ENCODE peak calls at places on chromosomes 16 and 17, in six cellular contexts. N is CD8-positive, alpha-beta T cell; A is AG10803; B is fibroblast of mammary gland; E is tibial artery; I is glutamatergic neuron. J is an unnamed sample.

GRCh38 chr17:66365903-66366302 is 63.5 kb downstream of the PRKCA start:
- DNase-seq in N (no peak), A (no peak), B (no peak), E (no peak), I (no peak), J (no peak)

GRCh38 chr16:20611350-20611902 is 35.3 kb upstream of the ACSM2B start:
- DNase-seq in N (no peak), A (no peak), B (no peak), E (peak), I (no peak), J (no peak)

GRCh38 chr17:73261952-73262675 is 434 bp upstream of the CPSF4L start:
- DNase-seq in N (no peak), A (no peak), B (no peak), E (no peak), I (no peak), J (no peak)

GRCh38 chr16:22304411-22304810 is 7.2 kb downstream of the POLR3E start:
- DNase-seq in N (no peak), A (no peak), B (no peak), E (no peak), I (no peak), J (no peak)

GRCh38 chr16:4904942-4905615 is 31.9 kb downstream of the PPL start:
- DNase-seq in N (no peak), A (no peak), B (no peak), E (no peak), I (no peak), J (no peak)

GRCh38 chr17:5747964-5748363 is 163.7 kb upstream of the NLRP1 start:
- DNase-seq in N (no peak), A (no peak), B (no peak), E (no peak), I (no peak), J (no peak)

GRCh38 chr16:86044241-86044671 is 145.3 kb downstream of the IRF8 start:
- DNase-seq in N (peak), A (peak), B (peak), E (no peak), I (peak), J (peak)

GRCh38 chr17:38724337-38724988 is 5.7 kb upstream of the CISD3 start:
- DNase-seq in N (no peak), A (no peak), B (no peak), E (no peak), I (peak), J (no peak)

GRCh38 chr16:11205754-11206459 is 50.1 kb downstream of the SOCS1 start:
- DNase-seq in N (no peak), A (peak), B (no peak), E (no peak), I (peak), J (no peak)

GRCh38 chr17:64282753-64283080 is 19.7 kb upstream of the TEX2 start:
- DNase-seq in N (no peak), A (no peak), B (no peak), E (no peak), I (no peak), J (no peak)

GRCh38 chr16:968620-969019 is 2.2 kb downstream of the LMF1 start:
- DNase-seq in N (no peak), A (no peak), B (no peak), E (no peak), I (no peak), J (no peak)

GRCh38 chr16:85716680-85717038 is 27.9 kb upstream of the GINS2 start:
- DNase-seq in N (no peak), A (no peak), B (no peak), E (no peak), I (no peak), J (no peak)

GRCh38 chr17:21742326-21742725 is 50.0 kb downstream of the KCNJ18 start:
- DNase-seq in N (no peak), A (no peak), B (no peak), E (no peak), I (no peak), J (no peak)

GRCh38 chr16:14110728-14111251 is 39.7 kb downstream of the MRTFB start:
- DNase-seq in N (no peak), A (no peak), B (no peak), E (no peak), I (no peak), J (no peak)

GRCh38 chr17:6381052-6381451 is 53.9 kb downstream of the AIPL1 start:
- DNase-seq in N (no peak), A (peak), B (no peak), E (no peak), I (no peak), J (no peak)

GRCh38 chr17:30344283-30345088 is 10.6 kb upstream of the TMIGD1 start:
- DNase-seq in N (no peak), A (peak), B (peak), E (no peak), I (no peak), J (no peak)

GRCh38 chr17:7558544-7559306 is at the start of gene TNFSF13:
- DNase-seq in N (no peak), A (no peak), B (no peak), E (peak), I (no peak), J (no peak)

GRCh38 chr17:10421946-10422542 is at the start of gene MYH8:
- DNase-seq in N (no peak), A (no peak), B (no peak), E (no peak), I (peak), J (no peak)

GRCh38 chr17:4583796-4584124 is 569 bp upstream of the SMTNL2 start:
- DNase-seq in N (no peak), A (no peak), B (no peak), E (no peak), I (peak), J (peak)
- TF ChIP-seq CTCF in N (no peak), A (peak), B (peak), E (no peak), I (peak), J (peak)

GRCh38 chr17:58344047-58344790 is 7.8 kb downstream of the SUPT4H1 start:
- DNase-seq in N (peak), A (no peak), B (no peak), E (no peak), I (no peak), J (no peak)

GRCh38 chr17:58343131-58343530 is 8.9 kb downstream of the SUPT4H1 start:
- DNase-seq in N (no peak), A (no peak), B (no peak), E (no peak), I (no peak), J (no peak)

GRCh38 chr17:58341861-58342475 is 10.0 kb downstream of the SUPT4H1 start:
- DNase-seq in N (no peak), A (no peak), B (no peak), E (no peak), I (no peak), J (no peak)

GRCh38 chr17:58345500-58345899 is 6.5 kb downstream of the SUPT4H1 start:
- DNase-seq in N (no peak), A (no peak), B (no peak), E (no peak), I (no peak), J (no peak)

DNA sequence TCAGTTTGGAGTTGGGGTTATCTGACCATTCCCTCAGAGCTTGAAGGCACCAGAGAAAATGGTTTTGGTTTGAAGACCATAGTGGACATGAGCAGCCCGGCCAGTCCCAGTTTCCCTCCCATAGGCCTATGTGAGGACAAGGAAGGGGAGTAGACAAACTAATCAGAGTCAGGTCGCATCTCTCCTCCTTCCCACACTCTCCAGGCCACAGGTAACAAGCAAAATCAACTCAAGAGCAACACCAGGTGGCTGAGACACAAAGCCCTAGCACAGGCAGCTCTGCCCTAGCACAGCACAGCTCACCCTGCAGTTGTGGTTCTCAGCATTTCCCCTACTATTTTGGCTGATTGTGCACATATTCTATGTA is 7.2 kb downstream of the SUPT4H1 start:
- DNase-seq in N (peak), A (no peak), B (no peak), E (no peak), I (no peak), J (no peak)
- TF ChIP-seq CTCF in N (peak), A (no peak), B (no peak), E (no peak), I (no peak), J (no peak)

GRCh38 chr16:68997564-68997963 is 107.9 kb upstream of the HAS3 start:
- DNase-seq in N (no peak), A (no peak), B (no peak), E (no peak), I (no peak), J (no peak)

GRCh38 chr16:68994324-68994723 is 111.1 kb upstream of the HAS3 start:
- DNase-seq in N (no peak), A (no peak), B (no peak), E (no peak), I (no peak), J (no peak)

GRCh38 chr16:68993885-68994284 is 111.6 kb upstream of the HAS3 start:
- DNase-seq in N (no peak), A (peak), B (peak), E (no peak), I (no peak), J (no peak)

GRCh38 chr16:68993421-68993820 is 112.0 kb upstream of the HAS3 start:
- DNase-seq in N (no peak), A (no peak), B (no peak), E (no peak), I (no peak), J (no peak)

DNA sequence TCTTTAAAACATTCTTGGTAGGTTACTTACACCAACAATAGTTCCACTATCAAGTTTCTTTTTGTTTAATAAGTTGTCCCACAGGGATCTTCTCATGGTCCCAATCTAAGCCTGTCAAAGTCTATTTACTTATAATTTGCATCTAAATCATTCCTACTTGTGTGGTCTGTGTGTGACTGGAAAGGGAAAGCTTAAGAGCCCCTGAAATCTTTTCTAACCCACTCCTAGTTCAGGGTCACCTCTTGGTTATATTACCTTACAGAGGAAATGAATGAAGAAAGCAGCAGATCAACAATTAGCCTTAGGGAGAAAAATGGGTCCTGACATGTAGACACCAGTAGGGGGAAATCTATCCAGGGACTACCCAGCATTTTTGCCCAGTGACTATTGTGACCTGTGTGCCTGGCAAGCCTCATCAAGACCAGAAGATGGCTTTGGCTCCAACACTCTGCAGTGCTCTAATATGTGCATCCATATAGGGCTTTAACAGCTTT is 110.4 kb upstream of the HAS3 start:
- DNase-seq in N (no peak), A (peak), B (peak), E (no peak), I (no peak), J (no peak)
- TF ChIP-seq CTCF in N (no peak), A (peak), B (peak), E (no peak), I (peak), J (peak)

GRCh38 chr16:82580293-82580900 is 46.4 kb upstream of the CDH13 start:
- DNase-seq in N (no peak), A (peak), B (peak), E (no peak), I (no peak), J (no peak)
- TF ChIP-seq CTCF in N (no peak), A (peak), B (peak), E (peak), I (no peak), J (no peak)

GRCh38 chr17:13030459-13031305 is 12.9 kb upstream of the ELAC2 start:
- DNase-seq in N (peak), A (peak), B (peak), E (no peak), I (peak), J (peak)
- TF ChIP-seq CTCF in N (peak), A (peak), B (peak), E (peak), I (peak), J (peak)

GRCh38 chr16:65763640-65764305 is 602.7 kb upstream of the CDH5 start:
- DNase-seq in N (no peak), A (no peak), B (no peak), E (no peak), I (no peak), J (no peak)
- TF ChIP-seq CTCF in N (no peak), A (no peak), B (no peak), E (no peak), I (no peak), J (no peak)

GRCh38 chr17:83129676-83130075 is 50.3 kb downstream of the METRNL start:
- DNase-seq in N (no peak), A (no peak), B (no peak), E (peak), I (no peak), J (no peak)

GRCh38 chr17:83135692-83136091 is 56.3 kb downstream of the METRNL start:
- DNase-seq in N (no peak), A (no peak), B (no peak), E (peak), I (no peak), J (no peak)

GRCh38 chr17:83131268-83132011 is 52.0 kb downstream of the METRNL start:
- DNase-seq in N (no peak), A (no peak), B (no peak), E (peak), I (no peak), J (no peak)

GRCh38 chr17:83133302-83134121 is 54.1 kb downstream of the METRNL start:
- DNase-seq in N (no peak), A (no peak), B (no peak), E (peak), I (no peak), J (no peak)

GRCh38 chr17:83132251-83133081 is 53.1 kb downstream of the METRNL start:
- DNase-seq in N (no peak), A (no peak), B (no peak), E (peak), I (no peak), J (no peak)
- TF ChIP-seq CTCF in N (no peak), A (no peak), B (no peak), E (no peak), I (no peak), J (no peak)